ENCODE peak calls at places on chromosome 19, in four cellular contexts. U, S, R and H are unnamed samples.

GRCh38 chr19:41302624-41303351 is 7.2 kb upstream of the CCDC97 start:
- DNase-seq in U (peak; percentile 48), S (peak; percentile 84), R (no peak), H (peak; percentile 78)

GRCh38 chr19:8578642-8579265 is 1.5 kb upstream of the MYO1F start:
- DNase-seq in U (peak; percentile 78), S (peak; percentile 72), R (peak; percentile 63), H (peak; percentile 82)

GRCh38 chr19:3398900-3399278 is 32.5 kb downstream of the NFIC start:
- DNase-seq in U (no peak), S (no peak), R (no peak), H (no peak)

GRCh38 chr19:1274852-1275259 is 474 bp upstream of the FAM174C start:
- DNase-seq in R (no peak), U (no peak), S (no peak), H (no peak)

GRCh38 chr19:19406878-19407639 is 1.6 kb downstream of the GATAD2A start:
- DNase-seq in S (peak; percentile 66), U (peak; percentile 36), R (peak; percentile 41), H (no peak)

GRCh38 chr19:10289836-10290438 is at the start of gene ICAM5:
- DNase-seq in U (peak; percentile 6), S (peak; percentile 57), R (no peak), H (no peak)

GRCh38 chr19:12774588-12775555 is at the start of gene HOOK2:
- DNase-seq in S (peak; percentile 31), U (peak; percentile 32), R (no peak), H (no peak)

GRCh38 chr19:558770-559439 is 13.5 kb upstream of the BSG start:
- DNase-seq in S (no peak), U (no peak), R (no peak), H (no peak)

GRCh38 chr19:20388826-20389225 is 176.8 kb downstream of the ZNF737 start:
- DNase-seq in U (no peak), R (no peak), S (no peak), H (no peak)

GRCh38 chr19:13267889-13268288 is 117.7 kb downstream of the IER2 start:
- DNase-seq in U (no peak), S (no peak), R (no peak), H (no peak)

GRCh38 chr19:58097783-58098681 is at the start of gene ZSCAN18:
- DNase-seq in U (peak; percentile 97), S (peak; percentile 98), R (peak; percentile 98), H (peak; percentile 94)

GRCh38 chr19:2969104-2969504 is 8.3 kb upstream of the TLE6 start:
- DNase-seq in R (no peak), S (no peak), U (no peak), H (no peak)

GRCh38 chr19:1932395-1932794 is 8.6 kb upstream of the CSNK1G2 start:
- DNase-seq in R (no peak), U (no peak), S (no peak), H (no peak)